ENCODE peak calls at places on chromosomes 11 and 22, in five cellular contexts. One of them, this sample, is unnamed.

GRCh38 chr22:42294034-42294985 is 23.9 kb upstream of the TCF20 start:
- DNase-seq in upper lobe of right lung: peak; percentile 75
- DNase-seq in heart left ventricle: no peak
- DNase-seq in activated CD4-positive, CD25-positive, alpha-beta regulatory T cell: no peak
- DNase-seq in NCI-H2029 treated with DMSO at 0.1 percent for 48 hours: peak; percentile 19
- DNase-seq in this sample: peak; percentile 45

GRCh38 chr22:41857160-41857859 is 24.4 kb downstream of the SREBF2 start:
- DNase-seq in upper lobe of right lung: no peak
- DNase-seq in heart left ventricle: no peak
- DNase-seq in activated CD4-positive, CD25-positive, alpha-beta regulatory T cell: peak; percentile 21
- DNase-seq in NCI-H2029 treated with DMSO at 0.1 percent for 48 hours: no peak
- DNase-seq in this sample: peak; percentile 66

GRCh38 chr11:20051783-20052399 is 108.4 kb downstream of the DBX1 start:
- DNase-seq in upper lobe of right lung: no peak
- DNase-seq in heart left ventricle: no peak
- DNase-seq in activated CD4-positive, CD25-positive, alpha-beta regulatory T cell: no peak
- DNase-seq in NCI-H2029 treated with DMSO at 0.1 percent for 48 hours: no peak
- DNase-seq in this sample: no peak

GRCh38 chr11:65151500-65151899 is 17.2 kb upstream of the SYVN1 start:
- DNase-seq in upper lobe of right lung: no peak
- DNase-seq in heart left ventricle: no peak
- DNase-seq in activated CD4-positive, CD25-positive, alpha-beta regulatory T cell: no peak
- DNase-seq in NCI-H2029 treated with DMSO at 0.1 percent for 48 hours: no peak
- DNase-seq in this sample: no peak

GRCh38 chr11:8066036-8066910 is 14.7 kb upstream of the TUB start:
- DNase-seq in upper lobe of right lung: no peak
- DNase-seq in heart left ventricle: no peak
- DNase-seq in activated CD4-positive, CD25-positive, alpha-beta regulatory T cell: no peak
- DNase-seq in NCI-H2029 treated with DMSO at 0.1 percent for 48 hours: no peak
- DNase-seq in this sample: no peak

GRCh38 chr22:17972385-17973181 is 51.8 kb downstream of the MICAL3 start:
- DNase-seq in upper lobe of right lung: no peak
- DNase-seq in heart left ventricle: no peak
- DNase-seq in activated CD4-positive, CD25-positive, alpha-beta regulatory T cell: no peak
- DNase-seq in NCI-H2029 treated with DMSO at 0.1 percent for 48 hours: no peak
- DNase-seq in this sample: peak; percentile 42

GRCh38 chr11:35875063-35875462 is 68.8 kb upstream of the LDLRAD3 start:
- DNase-seq in upper lobe of right lung: no peak
- DNase-seq in heart left ventricle: no peak
- DNase-seq in activated CD4-positive, CD25-positive, alpha-beta regulatory T cell: no peak
- DNase-seq in NCI-H2029 treated with DMSO at 0.1 percent for 48 hours: no peak
- DNase-seq in this sample: no peak

GRCh38 chr11:43580735-43581369 is 99.7 kb upstream of the HSD17B12 start:
- DNase-seq in upper lobe of right lung: no peak
- DNase-seq in heart left ventricle: no peak
- DNase-seq in activated CD4-positive, CD25-positive, alpha-beta regulatory T cell: no peak
- DNase-seq in NCI-H2029 treated with DMSO at 0.1 percent for 48 hours: no peak
- DNase-seq in this sample: no peak

GRCh38 chr11:10973416-10973815 is 115.6 kb upstream of the ZBED5 start:
- DNase-seq in upper lobe of right lung: no peak
- DNase-seq in heart left ventricle: no peak
- DNase-seq in activated CD4-positive, CD25-positive, alpha-beta regulatory T cell: no peak
- DNase-seq in NCI-H2029 treated with DMSO at 0.1 percent for 48 hours: no peak
- DNase-seq in this sample: no peak

GRCh38 chr11:12508151-12508740 is 130.9 kb downstream of the PARVA start:
- DNase-seq in upper lobe of right lung: no peak
- DNase-seq in heart left ventricle: no peak
- DNase-seq in activated CD4-positive, CD25-positive, alpha-beta regulatory T cell: no peak
- DNase-seq in NCI-H2029 treated with DMSO at 0.1 percent for 48 hours: no peak
- DNase-seq in this sample: no peak

GRCh38 chr11:112826026-112826425 is 135.2 kb upstream of the NCAM1 start:
- DNase-seq in upper lobe of right lung: no peak
- DNase-seq in heart left ventricle: no peak
- DNase-seq in activated CD4-positive, CD25-positive, alpha-beta regulatory T cell: no peak
- DNase-seq in NCI-H2029 treated with DMSO at 0.1 percent for 48 hours: no peak
- DNase-seq in this sample: no peak

GRCh38 chr11:114111369-114112042 is 52.0 kb downstream of the ZBTB16 start:
- DNase-seq in upper lobe of right lung: no peak
- DNase-seq in heart left ventricle: no peak
- DNase-seq in activated CD4-positive, CD25-positive, alpha-beta regulatory T cell: no peak
- DNase-seq in NCI-H2029 treated with DMSO at 0.1 percent for 48 hours: no peak
- DNase-seq in this sample: no peak

GRCh38 chr11:61062181-61062955 is 39.9 kb upstream of the CD5 start:
- DNase-seq in upper lobe of right lung: no peak
- DNase-seq in heart left ventricle: no peak
- DNase-seq in activated CD4-positive, CD25-positive, alpha-beta regulatory T cell: no peak
- DNase-seq in NCI-H2029 treated with DMSO at 0.1 percent for 48 hours: no peak
- DNase-seq in this sample: no peak

GRCh38 chr22:49321477-49322055 is 506.1 kb downstream of the BRD1 start:
- DNase-seq in upper lobe of right lung: peak; percentile 54
- DNase-seq in heart left ventricle: no peak
- DNase-seq in activated CD4-positive, CD25-positive, alpha-beta regulatory T cell: no peak
- DNase-seq in NCI-H2029 treated with DMSO at 0.1 percent for 48 hours: no peak
- DNase-seq in this sample: no peak

GRCh38 chr11:126164781-126165180 is 46.7 kb downstream of the RPUSD4 start:
- DNase-seq in upper lobe of right lung: no peak
- DNase-seq in heart left ventricle: no peak
- DNase-seq in activated CD4-positive, CD25-positive, alpha-beta regulatory T cell: no peak
- DNase-seq in NCI-H2029 treated with DMSO at 0.1 percent for 48 hours: no peak
- DNase-seq in this sample: no peak

GRCh38 chr11:27291302-27291889 is 71.6 kb downstream of the CCDC34 start:
- DNase-seq in upper lobe of right lung: no peak
- DNase-seq in heart left ventricle: no peak
- DNase-seq in activated CD4-positive, CD25-positive, alpha-beta regulatory T cell: no peak
- DNase-seq in NCI-H2029 treated with DMSO at 0.1 percent for 48 hours: no peak
- DNase-seq in this sample: no peak

GRCh38 chr11:92383430-92383829 is 158.8 kb downstream of the FAT3 start:
- DNase-seq in upper lobe of right lung: no peak
- DNase-seq in heart left ventricle: no peak
- DNase-seq in activated CD4-positive, CD25-positive, alpha-beta regulatory T cell: no peak
- DNase-seq in NCI-H2029 treated with DMSO at 0.1 percent for 48 hours: no peak
- DNase-seq in this sample: peak; percentile 48

GRCh38 chr11:125886997-125887372 is 483 bp upstream of the HYLS1 start:
- DNase-seq in upper lobe of right lung: peak; percentile 76
- DNase-seq in heart left ventricle: peak; percentile 73
- DNase-seq in activated CD4-positive, CD25-positive, alpha-beta regulatory T cell: peak; percentile 23
- DNase-seq in NCI-H2029 treated with DMSO at 0.1 percent for 48 hours: peak; percentile 30
- DNase-seq in this sample: no peak

GRCh38 chr11:55707029-55707428 is 45.0 kb downstream of the OR4C6 start:
- DNase-seq in upper lobe of right lung: no peak
- DNase-seq in heart left ventricle: no peak
- DNase-seq in activated CD4-positive, CD25-positive, alpha-beta regulatory T cell: no peak
- DNase-seq in NCI-H2029 treated with DMSO at 0.1 percent for 48 hours: peak; percentile 7
- DNase-seq in this sample: peak; percentile 23

GRCh38 chr11:42315846-42316245 is 856.4 kb upstream of the LRRC4C start:
- DNase-seq in upper lobe of right lung: no peak
- DNase-seq in heart left ventricle: no peak
- DNase-seq in activated CD4-positive, CD25-positive, alpha-beta regulatory T cell: no peak
- DNase-seq in NCI-H2029 treated with DMSO at 0.1 percent for 48 hours: no peak
- DNase-seq in this sample: no peak

GRCh38 chr11:130831506-130832385 is 84.5 kb downstream of the SNX19 start:
- DNase-seq in upper lobe of right lung: no peak
- DNase-seq in heart left ventricle: no peak
- DNase-seq in activated CD4-positive, CD25-positive, alpha-beta regulatory T cell: no peak
- DNase-seq in NCI-H2029 treated with DMSO at 0.1 percent for 48 hours: no peak
- DNase-seq in this sample: peak; percentile 15

GRCh38 chr11:95082576-95083001 is 7.1 kb upstream of the ENDOD1 start:
- DNase-seq in upper lobe of right lung: no peak
- DNase-seq in heart left ventricle: no peak
- DNase-seq in activated CD4-positive, CD25-positive, alpha-beta regulatory T cell: no peak
- DNase-seq in NCI-H2029 treated with DMSO at 0.1 percent for 48 hours: no peak
- DNase-seq in this sample: no peak

GRCh38 chr11:34659096-34659733 is 38.3 kb downstream of the EHF start:
- DNase-seq in upper lobe of right lung: no peak
- DNase-seq in heart left ventricle: no peak
- DNase-seq in activated CD4-positive, CD25-positive, alpha-beta regulatory T cell: no peak
- DNase-seq in NCI-H2029 treated with DMSO at 0.1 percent for 48 hours: no peak
- DNase-seq in this sample: no peak

GRCh38 chr11:119148855-119149370 is at the start of gene ABCG4:
- DNase-seq in upper lobe of right lung: no peak
- DNase-seq in heart left ventricle: peak; percentile 76
- DNase-seq in activated CD4-positive, CD25-positive, alpha-beta regulatory T cell: no peak
- DNase-seq in NCI-H2029 treated with DMSO at 0.1 percent for 48 hours: no peak
- DNase-seq in this sample: peak; percentile 7

GRCh38 chr11:128568166-128568778 is 19.1 kb downstream of the ETS1 start:
- DNase-seq in upper lobe of right lung: no peak
- DNase-seq in heart left ventricle: peak; percentile 60
- DNase-seq in activated CD4-positive, CD25-positive, alpha-beta regulatory T cell: no peak
- DNase-seq in NCI-H2029 treated with DMSO at 0.1 percent for 48 hours: no peak
- DNase-seq in this sample: no peak

GRCh38 chr22:20116376-20116950 is 559 bp downstream of the RANBP1 start:
- DNase-seq in upper lobe of right lung: no peak
- DNase-seq in heart left ventricle: peak; percentile 58
- DNase-seq in activated CD4-positive, CD25-positive, alpha-beta regulatory T cell: no peak
- DNase-seq in NCI-H2029 treated with DMSO at 0.1 percent for 48 hours: no peak
- DNase-seq in this sample: no peak

GRCh38 chr11:26993965-26994446 is at the start of gene FIBIN:
- DNase-seq in upper lobe of right lung: no peak
- DNase-seq in heart left ventricle: peak; percentile 63
- DNase-seq in activated CD4-positive, CD25-positive, alpha-beta regulatory T cell: no peak
- DNase-seq in NCI-H2029 treated with DMSO at 0.1 percent for 48 hours: no peak
- DNase-seq in this sample: peak; percentile 40

GRCh38 chr11:65468874-65469333 is 29.9 kb upstream of the MALAT1 start:
- DNase-seq in upper lobe of right lung: peak; percentile 94
- DNase-seq in heart left ventricle: peak; percentile 85
- DNase-seq in activated CD4-positive, CD25-positive, alpha-beta regulatory T cell: no peak
- DNase-seq in NCI-H2029 treated with DMSO at 0.1 percent for 48 hours: peak; percentile 74
- DNase-seq in this sample: peak; percentile 77

GRCh38 chr11:114280696-114281095 is 15.5 kb upstream of the NNMT start:
- DNase-seq in upper lobe of right lung: peak; percentile 85
- DNase-seq in heart left ventricle: peak; percentile 69
- DNase-seq in activated CD4-positive, CD25-positive, alpha-beta regulatory T cell: no peak
- DNase-seq in NCI-H2029 treated with DMSO at 0.1 percent for 48 hours: peak; percentile 58
- DNase-seq in this sample: peak; percentile 49

GRCh38 chr22:40289991-40290459 is 56.3 kb upstream of the ADSL start:
- DNase-seq in upper lobe of right lung: no peak
- DNase-seq in heart left ventricle: peak; percentile 62
- DNase-seq in activated CD4-positive, CD25-positive, alpha-beta regulatory T cell: peak; percentile 25
- DNase-seq in NCI-H2029 treated with DMSO at 0.1 percent for 48 hours: no peak
- DNase-seq in this sample: no peak

This sample was measured in RWPE1.